ENCODE peak calls at places on chromosomes 4 and X, in six cellular contexts. One of them, this sample, is unnamed.

GRCh38 chr4:71944956-71945355 is 86.8 kb upstream of the NPFFR2 start:
- DNase-seq in epithelial cell of esophagus: peak
- DNase-seq in cardiac fibroblast: peak
- DNase-seq in mucosa of descending colon: no peak
- DNase-seq in IMR-90: peak
- DNase-seq in Caco-2: no peak
- DNase-seq in this sample: peak

GRCh38 chr4:8123389-8123788 is 35.2 kb downstream of the ABLIM2 start:
- DNase-seq in epithelial cell of esophagus: no peak
- DNase-seq in cardiac fibroblast: no peak
- DNase-seq in mucosa of descending colon: no peak
- DNase-seq in IMR-90: no peak
- DNase-seq in Caco-2: no peak
- DNase-seq in this sample: no peak

GRCh38 chr4:158750379-158750778 is 18.4 kb upstream of the FNIP2 start:
- DNase-seq in epithelial cell of esophagus: no peak
- DNase-seq in cardiac fibroblast: peak
- DNase-seq in mucosa of descending colon: no peak
- DNase-seq in IMR-90: peak
- DNase-seq in Caco-2: no peak
- DNase-seq in this sample: peak

GRCh38 chr4:138405934-138406567 is 163.9 kb upstream of the SLC7A11 start:
- DNase-seq in epithelial cell of esophagus: peak
- DNase-seq in cardiac fibroblast: peak
- DNase-seq in mucosa of descending colon: no peak
- DNase-seq in IMR-90: peak
- DNase-seq in Caco-2: no peak
- DNase-seq in this sample: no peak

GRCh38 chrX:97387004-97387403 is 503.3 kb downstream of the RPA4 start:
- DNase-seq in epithelial cell of esophagus: no peak
- DNase-seq in cardiac fibroblast: no peak
- DNase-seq in mucosa of descending colon: no peak
- DNase-seq in IMR-90: no peak
- DNase-seq in Caco-2: no peak
- DNase-seq in this sample: no peak

GRCh38 chrX:8204169-8204935 is 33.3 kb upstream of the VCX2 start:
- DNase-seq in epithelial cell of esophagus: peak
- DNase-seq in cardiac fibroblast: no peak
- DNase-seq in mucosa of descending colon: no peak
- DNase-seq in IMR-90: no peak
- DNase-seq in Caco-2: no peak
- DNase-seq in this sample: no peak

GRCh38 chr4:21680326-21680898 is 268.2 kb downstream of the KCNIP4 start:
- DNase-seq in epithelial cell of esophagus: no peak
- DNase-seq in cardiac fibroblast: no peak
- DNase-seq in mucosa of descending colon: no peak
- DNase-seq in IMR-90: no peak
- DNase-seq in Caco-2: no peak
- DNase-seq in this sample: no peak

GRCh38 chr4:123421942-123422781 is 25.6 kb downstream of the SPRY1 start:
- DNase-seq in epithelial cell of esophagus: no peak
- DNase-seq in cardiac fibroblast: peak
- DNase-seq in mucosa of descending colon: no peak
- DNase-seq in IMR-90: no peak
- DNase-seq in Caco-2: no peak
- DNase-seq in this sample: no peak

GRCh38 chr4:78669453-78669852 is 106.7 kb upstream of the BMP2K start:
- DNase-seq in epithelial cell of esophagus: no peak
- DNase-seq in cardiac fibroblast: no peak
- DNase-seq in mucosa of descending colon: no peak
- DNase-seq in IMR-90: no peak
- DNase-seq in Caco-2: no peak
- DNase-seq in this sample: no peak

GRCh38 chr4:146342600-146343192 is 128.4 kb downstream of the REELD1 start:
- DNase-seq in epithelial cell of esophagus: peak
- DNase-seq in cardiac fibroblast: peak
- DNase-seq in mucosa of descending colon: peak
- DNase-seq in IMR-90: peak
- DNase-seq in Caco-2: no peak
- DNase-seq in this sample: peak

GRCh38 chr4:170271723-170272122 is 182.0 kb upstream of the AADAT start:
- DNase-seq in epithelial cell of esophagus: no peak
- DNase-seq in cardiac fibroblast: no peak
- DNase-seq in mucosa of descending colon: no peak
- DNase-seq in IMR-90: no peak
- DNase-seq in Caco-2: no peak
- DNase-seq in this sample: no peak

GRCh38 chr4:112942077-112942476 is 107.4 kb upstream of the ANK2 start:
- DNase-seq in epithelial cell of esophagus: no peak
- DNase-seq in cardiac fibroblast: no peak
- DNase-seq in mucosa of descending colon: no peak
- DNase-seq in IMR-90: no peak
- DNase-seq in Caco-2: no peak
- DNase-seq in this sample: no peak

GRCh38 chr4:113170818-113171468 is 121.5 kb downstream of the ANK2 start:
- DNase-seq in epithelial cell of esophagus: no peak
- DNase-seq in cardiac fibroblast: no peak
- DNase-seq in mucosa of descending colon: no peak
- DNase-seq in IMR-90: no peak
- DNase-seq in Caco-2: peak
- DNase-seq in this sample: no peak

GRCh38 chr4:135418353-135418752 is 1216.8 kb upstream of the PABPC4L start:
- DNase-seq in epithelial cell of esophagus: peak
- DNase-seq in cardiac fibroblast: peak
- DNase-seq in mucosa of descending colon: no peak
- DNase-seq in IMR-90: peak
- DNase-seq in Caco-2: no peak
- DNase-seq in this sample: no peak

GRCh38 chr4:153113061-153113837 is 91.0 kb upstream of the TRIM2 start:
- DNase-seq in epithelial cell of esophagus: no peak
- DNase-seq in cardiac fibroblast: peak
- DNase-seq in mucosa of descending colon: no peak
- DNase-seq in IMR-90: peak
- DNase-seq in Caco-2: no peak
- DNase-seq in this sample: peak

GRCh38 chrX:113828470-113828869 is 755.4 kb upstream of the HTR2C start:
- DNase-seq in epithelial cell of esophagus: no peak
- DNase-seq in cardiac fibroblast: no peak
- DNase-seq in mucosa of descending colon: no peak
- DNase-seq in IMR-90: no peak
- DNase-seq in Caco-2: no peak
- DNase-seq in this sample: no peak

GRCh38 chr4:108172231-108172779 is 3.6 kb upstream of the LEF1 start:
- DNase-seq in epithelial cell of esophagus: no peak
- DNase-seq in cardiac fibroblast: no peak
- DNase-seq in mucosa of descending colon: peak
- DNase-seq in IMR-90: no peak
- DNase-seq in Caco-2: no peak
- DNase-seq in this sample: no peak

GRCh38 chr4:108172780-108173598 is 4.3 kb upstream of the LEF1 start:
- DNase-seq in epithelial cell of esophagus: peak
- DNase-seq in cardiac fibroblast: peak
- DNase-seq in mucosa of descending colon: peak
- DNase-seq in IMR-90: no peak
- DNase-seq in Caco-2: peak
- DNase-seq in this sample: peak

GRCh38 chr4:108171541-108172230 is 3.0 kb upstream of the LEF1 start:
- DNase-seq in epithelial cell of esophagus: no peak
- DNase-seq in cardiac fibroblast: no peak
- DNase-seq in mucosa of descending colon: no peak
- DNase-seq in IMR-90: no peak
- DNase-seq in Caco-2: no peak
- DNase-seq in this sample: peak

GRCh38 chr4:108175966-108176365 is 7.2 kb upstream of the LEF1 start:
- DNase-seq in epithelial cell of esophagus: no peak
- DNase-seq in cardiac fibroblast: no peak
- DNase-seq in mucosa of descending colon: no peak
- DNase-seq in IMR-90: no peak
- DNase-seq in Caco-2: no peak
- DNase-seq in this sample: no peak

DNA sequence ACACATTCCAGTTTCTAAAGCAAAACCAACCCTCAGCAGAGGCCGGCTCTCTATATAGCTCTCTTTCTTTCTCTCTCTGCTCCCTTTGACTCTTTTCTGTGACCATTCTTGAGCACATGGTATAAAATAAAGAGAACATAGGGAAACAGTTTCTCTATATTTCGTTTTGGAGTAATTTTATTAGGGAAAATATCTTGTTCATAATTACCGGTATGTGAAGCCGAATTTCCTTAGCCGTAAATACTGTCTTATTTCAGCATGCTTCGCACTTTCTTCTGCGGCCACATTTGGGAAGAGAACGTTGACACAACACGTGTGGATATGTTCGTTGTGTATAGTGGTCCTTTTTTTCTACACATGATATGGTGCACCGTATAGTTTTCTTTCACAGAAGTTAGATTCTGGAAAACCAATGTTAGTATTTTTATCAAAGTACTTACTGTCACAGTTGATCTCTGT is 4.9 kb upstream of the LEF1 start:
- DNase-seq in epithelial cell of esophagus: no peak
- DNase-seq in cardiac fibroblast: no peak
- DNase-seq in mucosa of descending colon: no peak
- DNase-seq in IMR-90: no peak
- DNase-seq in Caco-2: no peak
- DNase-seq in this sample: no peak
- H3K4me3 ChIP-seq in epithelial cell of esophagus: peak
- H3K4me3 ChIP-seq in cardiac fibroblast: peak
- H3K4me3 ChIP-seq in mucosa of descending colon: no peak
- H3K4me3 ChIP-seq in IMR-90: peak
- H3K4me3 ChIP-seq in Caco-2: peak
- H3K4me3 ChIP-seq in this sample: peak

GRCh38 chr4:177381762-177382310 is 60.4 kb downstream of the AGA start:
- DNase-seq in epithelial cell of esophagus: no peak
- DNase-seq in cardiac fibroblast: no peak
- DNase-seq in mucosa of descending colon: no peak
- DNase-seq in IMR-90: no peak
- DNase-seq in Caco-2: no peak
- DNase-seq in this sample: no peak

GRCh38 chr4:177384856-177385396 is 57.3 kb downstream of the AGA start:
- DNase-seq in epithelial cell of esophagus: no peak
- DNase-seq in cardiac fibroblast: no peak
- DNase-seq in mucosa of descending colon: no peak
- DNase-seq in IMR-90: no peak
- DNase-seq in Caco-2: no peak
- DNase-seq in this sample: no peak

GRCh38 chr4:177375971-177376370 is 66.3 kb downstream of the AGA start:
- DNase-seq in epithelial cell of esophagus: no peak
- DNase-seq in cardiac fibroblast: no peak
- DNase-seq in mucosa of descending colon: no peak
- DNase-seq in IMR-90: no peak
- DNase-seq in Caco-2: no peak
- DNase-seq in this sample: peak

GRCh38 chr4:177385576-177386320 is 56.5 kb downstream of the AGA start:
- DNase-seq in epithelial cell of esophagus: no peak
- DNase-seq in cardiac fibroblast: no peak
- DNase-seq in mucosa of descending colon: no peak
- DNase-seq in IMR-90: peak
- DNase-seq in Caco-2: no peak
- DNase-seq in this sample: no peak

DNA sequence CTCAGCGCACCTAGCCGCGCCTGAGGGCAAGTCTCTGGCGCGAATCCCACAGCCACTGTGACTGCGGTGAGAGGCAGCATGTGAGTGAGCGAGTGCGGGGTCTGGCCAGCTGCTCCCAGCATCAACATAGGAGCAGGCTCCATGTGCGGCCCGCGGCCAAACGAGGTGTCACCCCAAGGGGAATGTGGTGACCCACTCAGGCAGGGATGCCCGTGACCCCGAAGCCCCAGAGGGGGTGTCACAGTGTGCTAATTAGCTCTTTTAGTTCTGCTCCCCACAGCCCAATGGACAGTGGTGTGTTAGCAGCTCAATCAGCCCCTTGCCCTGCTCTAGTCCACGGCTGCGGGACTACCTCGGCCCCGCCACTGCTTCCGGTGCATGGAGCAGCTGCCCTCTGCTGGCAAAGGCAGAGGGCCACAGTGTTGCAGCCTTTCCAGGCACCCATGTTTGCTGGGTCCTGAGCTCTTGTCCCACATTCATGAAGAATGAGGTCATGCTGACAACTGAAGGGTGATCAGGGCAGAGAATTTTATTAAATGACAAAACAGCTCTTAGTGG is 61.4 kb downstream of the AGA start:
- DNase-seq in epithelial cell of esophagus: peak
- DNase-seq in cardiac fibroblast: peak
- DNase-seq in mucosa of descending colon: no peak
- DNase-seq in IMR-90: no peak
- DNase-seq in Caco-2: no peak
- DNase-seq in this sample: no peak
- TF ChIP-seq CTCF in epithelial cell of esophagus: peak
- TF ChIP-seq CTCF in cardiac fibroblast: peak
- TF ChIP-seq CTCF in mucosa of descending colon: no peak
- TF ChIP-seq CTCF in IMR-90: peak
- TF ChIP-seq CTCF in Caco-2: no peak
- TF ChIP-seq CTCF in this sample: no peak

GRCh38 chr4:184811484-184812180 is 14.1 kb downstream of the ACSL1 start:
- DNase-seq in epithelial cell of esophagus: no peak
- DNase-seq in cardiac fibroblast: peak
- DNase-seq in mucosa of descending colon: no peak
- DNase-seq in IMR-90: no peak
- DNase-seq in Caco-2: no peak
- DNase-seq in this sample: no peak

GRCh38 chr4:184808719-184809062 is 17.1 kb downstream of the ACSL1 start:
- DNase-seq in epithelial cell of esophagus: no peak
- DNase-seq in cardiac fibroblast: peak
- DNase-seq in mucosa of descending colon: no peak
- DNase-seq in IMR-90: peak
- DNase-seq in Caco-2: no peak
- DNase-seq in this sample: no peak

GRCh38 chr4:184812181-184812542 is 13.6 kb downstream of the ACSL1 start:
- DNase-seq in epithelial cell of esophagus: no peak
- DNase-seq in cardiac fibroblast: peak
- DNase-seq in mucosa of descending colon: no peak
- DNase-seq in IMR-90: no peak
- DNase-seq in Caco-2: no peak
- DNase-seq in this sample: no peak

GRCh38 chr4:184812651-184813181 is 13.1 kb downstream of the ACSL1 start:
- DNase-seq in epithelial cell of esophagus: peak
- DNase-seq in cardiac fibroblast: peak
- DNase-seq in mucosa of descending colon: no peak
- DNase-seq in IMR-90: peak
- DNase-seq in Caco-2: no peak
- DNase-seq in this sample: peak

DNA sequence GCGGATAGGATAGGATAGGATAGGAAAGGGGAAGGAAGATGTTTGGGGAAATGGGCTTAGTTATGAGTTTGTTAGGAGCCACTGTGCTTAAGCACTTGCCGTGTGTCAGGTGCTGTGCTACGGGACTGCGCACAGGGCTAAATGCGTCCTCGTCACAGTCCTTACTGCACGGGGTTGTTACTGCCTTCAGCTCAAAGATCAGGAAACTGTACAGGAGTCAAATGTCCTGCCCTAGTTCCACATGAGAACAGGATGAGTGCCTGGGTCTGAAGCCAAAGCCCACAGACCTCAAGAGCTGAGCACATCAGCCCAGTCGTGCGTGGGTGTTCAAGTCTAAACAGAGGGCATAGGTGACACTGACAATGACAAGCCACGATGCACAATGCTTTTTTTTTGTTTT is 15.0 kb downstream of the ACSL1 start:
- DNase-seq in epithelial cell of esophagus: no peak
- DNase-seq in cardiac fibroblast: no peak
- DNase-seq in mucosa of descending colon: no peak
- DNase-seq in IMR-90: no peak
- DNase-seq in Caco-2: no peak
- DNase-seq in this sample: no peak
- H3K4me3 ChIP-seq in epithelial cell of esophagus: no peak
- H3K4me3 ChIP-seq in cardiac fibroblast: no peak
- H3K4me3 ChIP-seq in mucosa of descending colon: no peak
- H3K4me3 ChIP-seq in IMR-90: no peak
- H3K4me3 ChIP-seq in Caco-2: no peak
- H3K4me3 ChIP-seq in this sample: no peak

GRCh38 chrX:19879742-19880378 is 7.5 kb downstream of the SH3KBP1 start:
- DNase-seq in epithelial cell of esophagus: no peak
- DNase-seq in cardiac fibroblast: no peak
- DNase-seq in mucosa of descending colon: no peak
- DNase-seq in IMR-90: no peak
- DNase-seq in Caco-2: no peak
- DNase-seq in this sample: no peak
- TF ChIP-seq CTCF in epithelial cell of esophagus: no peak
- TF ChIP-seq CTCF in cardiac fibroblast: no peak
- TF ChIP-seq CTCF in mucosa of descending colon: no peak
- TF ChIP-seq CTCF in IMR-90: no peak
- TF ChIP-seq CTCF in Caco-2: no peak
- TF ChIP-seq CTCF in this sample: no peak